ENCODE peak calls at places on chromosomes 2 and 18, in five cellular contexts. One of them, this sample, is unnamed.

GRCh38 chr2:119149611-119150010 is 8.9 kb downstream of the C1QL2 start:
- DNase-seq in aorta: no peak
- DNase-seq in A549: no peak
- DNase-seq in GM12891: no peak
- DNase-seq in chondrocyte: no peak
- DNase-seq in this sample: no peak

GRCh38 chr2:201235865-201236811 is 24.2 kb upstream of the CASP8 start:
- DNase-seq in aorta: peak; percentile 82
- DNase-seq in A549: peak; percentile 67
- DNase-seq in GM12891: no peak
- DNase-seq in chondrocyte: no peak
- DNase-seq in this sample: peak; percentile 79

GRCh38 chr2:129056309-129056958 is 737.8 kb upstream of the HS6ST1 start:
- DNase-seq in aorta: no peak
- DNase-seq in A549: no peak
- DNase-seq in GM12891: no peak
- DNase-seq in chondrocyte: no peak
- DNase-seq in this sample: no peak

GRCh38 chr2:56531668-56532420 is 348.1 kb downstream of the CCDC85A start:
- DNase-seq in aorta: no peak
- DNase-seq in A549: no peak
- DNase-seq in GM12891: no peak
- DNase-seq in chondrocyte: no peak
- DNase-seq in this sample: no peak

GRCh38 chr2:64268330-64268729 is 124.1 kb upstream of the PELI1 start:
- DNase-seq in aorta: no peak
- DNase-seq in A549: no peak
- DNase-seq in GM12891: no peak
- DNase-seq in chondrocyte: no peak
- DNase-seq in this sample: no peak

GRCh38 chr2:235572592-235572991 is 78.7 kb downstream of the AGAP1 start:
- DNase-seq in aorta: peak; percentile 65
- DNase-seq in A549: no peak
- DNase-seq in GM12891: no peak
- DNase-seq in chondrocyte: no peak
- DNase-seq in this sample: no peak

GRCh38 chr2:54557601-54558187 is 101.6 kb downstream of the SPTBN1 start:
- DNase-seq in aorta: peak; percentile 86
- DNase-seq in A549: peak; percentile 85
- DNase-seq in GM12891: no peak
- DNase-seq in chondrocyte: no peak
- DNase-seq in this sample: peak; percentile 39

GRCh38 chr18:59426855-59427254 is 67.8 kb upstream of the LMAN1 start:
- DNase-seq in aorta: no peak
- DNase-seq in A549: no peak
- DNase-seq in GM12891: no peak
- DNase-seq in chondrocyte: no peak
- DNase-seq in this sample: no peak

GRCh38 chr2:239968717-239969116 is 56.4 kb downstream of the NDUFA10 start:
- DNase-seq in aorta: no peak
- DNase-seq in A549: no peak
- DNase-seq in GM12891: no peak
- DNase-seq in chondrocyte: no peak
- DNase-seq in this sample: no peak

GRCh38 chr2:160075171-160075570 is 12.8 kb upstream of the PLA2R1 start:
- DNase-seq in aorta: peak; percentile 75
- DNase-seq in A549: peak; percentile 13
- DNase-seq in GM12891: no peak
- DNase-seq in chondrocyte: no peak
- DNase-seq in this sample: no peak

GRCh38 chr18:78420116-78420515 is 559.5 kb upstream of the SALL3 start:
- DNase-seq in aorta: no peak
- DNase-seq in A549: no peak
- DNase-seq in GM12891: no peak
- DNase-seq in chondrocyte: no peak
- DNase-seq in this sample: no peak

GRCh38 chr2:75317801-75318200 is 118.5 kb upstream of the TACR1 start:
- DNase-seq in aorta: no peak
- DNase-seq in A549: no peak
- DNase-seq in GM12891: no peak
- DNase-seq in chondrocyte: no peak
- DNase-seq in this sample: no peak

GRCh38 chr18:75210274-75211001 is at the start of gene TSHZ1:
- DNase-seq in aorta: no peak
- DNase-seq in A549: peak; percentile 76
- DNase-seq in GM12891: no peak
- DNase-seq in chondrocyte: no peak
- DNase-seq in this sample: peak; percentile 77

GRCh38 chr2:51795248-51795888 is 763.4 kb upstream of the NRXN1 start:
- DNase-seq in aorta: no peak
- DNase-seq in A549: peak; percentile 19
- DNase-seq in GM12891: peak; percentile 6
- DNase-seq in chondrocyte: no peak
- DNase-seq in this sample: peak; percentile 0

GRCh38 chr18:61605376-61606067 is 272.3 kb downstream of the CDH20 start:
- DNase-seq in aorta: no peak
- DNase-seq in A549: no peak
- DNase-seq in GM12891: no peak
- DNase-seq in chondrocyte: no peak
- DNase-seq in this sample: no peak

GRCh38 chr18:59629894-59630293 is 67.3 kb downstream of the CCBE1 start:
- DNase-seq in aorta: no peak
- DNase-seq in A549: no peak
- DNase-seq in GM12891: no peak
- DNase-seq in chondrocyte: no peak
- DNase-seq in this sample: no peak

GRCh38 chr2:171509945-171510731 is 12.1 kb upstream of the CYBRD1 start:
- DNase-seq in aorta: no peak
- DNase-seq in A549: no peak
- DNase-seq in GM12891: peak; percentile 25
- DNase-seq in chondrocyte: no peak
- DNase-seq in this sample: no peak

GRCh38 chr2:47346107-47346506 is 56.8 kb upstream of the MSH2 start:
- DNase-seq in aorta: no peak
- DNase-seq in A549: no peak
- DNase-seq in GM12891: no peak
- DNase-seq in chondrocyte: no peak
- DNase-seq in this sample: no peak

GRCh38 chr2:129913695-129914495 is 65.6 kb upstream of the RAB6C start:
- DNase-seq in aorta: no peak
- DNase-seq in A549: no peak
- DNase-seq in GM12891: no peak
- DNase-seq in chondrocyte: no peak
- DNase-seq in this sample: no peak

GRCh38 chr2:233418052-233418760 is 63.9 kb downstream of the DGKD start:
- DNase-seq in aorta: no peak
- DNase-seq in A549: peak; percentile 39
- DNase-seq in GM12891: no peak
- DNase-seq in chondrocyte: no peak
- DNase-seq in this sample: no peak

GRCh38 chr2:234861841-234862735 is 89.7 kb upstream of the SH3BP4 start:
- DNase-seq in aorta: no peak
- DNase-seq in A549: no peak
- DNase-seq in GM12891: no peak
- DNase-seq in chondrocyte: no peak
- DNase-seq in this sample: no peak

GRCh38 chr2:64222351-64222750 is 78.1 kb upstream of the PELI1 start:
- DNase-seq in aorta: no peak
- DNase-seq in A549: no peak
- DNase-seq in GM12891: no peak
- DNase-seq in chondrocyte: no peak
- DNase-seq in this sample: no peak

GRCh38 chr2:222477962-222478608 is 53.7 kb downstream of the SGPP2 start:
- DNase-seq in aorta: no peak
- DNase-seq in A549: no peak
- DNase-seq in GM12891: no peak
- DNase-seq in chondrocyte: no peak
- DNase-seq in this sample: no peak

GRCh38 chr2:201470821-201471731 is 19.5 kb downstream of the STRADB start:
- DNase-seq in aorta: no peak
- DNase-seq in A549: no peak
- DNase-seq in GM12891: no peak
- DNase-seq in chondrocyte: no peak
- DNase-seq in this sample: no peak

GRCh38 chr18:61471832-61472406 is 138.7 kb downstream of the CDH20 start:
- DNase-seq in aorta: no peak
- DNase-seq in A549: no peak
- DNase-seq in GM12891: no peak
- DNase-seq in chondrocyte: no peak
- DNase-seq in this sample: no peak

GRCh38 chr18:6427281-6427680 is 12.6 kb upstream of the L3MBTL4 start:
- DNase-seq in aorta: no peak
- DNase-seq in A549: no peak
- DNase-seq in GM12891: no peak
- DNase-seq in chondrocyte: no peak
- DNase-seq in this sample: no peak

GRCh38 chr2:32061973-32062861 is 1.1 kb upstream of the SPAST start:
- DNase-seq in aorta: no peak
- DNase-seq in A549: no peak
- DNase-seq in GM12891: no peak
- DNase-seq in chondrocyte: no peak
- DNase-seq in this sample: no peak

GRCh38 chr18:34224423-34225217 is at the start of gene NOL4:
- DNase-seq in aorta: peak; percentile 87
- DNase-seq in A549: peak; percentile 4
- DNase-seq in GM12891: no peak
- DNase-seq in chondrocyte: no peak
- DNase-seq in this sample: peak; percentile 78

GRCh38 chr2:174645316-174645715 is 47.7 kb upstream of the WIPF1 start:
- DNase-seq in aorta: no peak
- DNase-seq in A549: no peak
- DNase-seq in GM12891: no peak
- DNase-seq in chondrocyte: no peak
- DNase-seq in this sample: no peak

GRCh38 chr18:9779630-9780029 is 71.5 kb downstream of the RAB31 start:
- DNase-seq in aorta: no peak
- DNase-seq in A549: peak; percentile 63
- DNase-seq in GM12891: no peak
- DNase-seq in chondrocyte: no peak
- DNase-seq in this sample: no peak

GRCh38 chr2:68248361-68248760 is 4.0 kb downstream of the PPP3R1 start:
- DNase-seq in aorta: no peak
- DNase-seq in A549: no peak
- DNase-seq in GM12891: no peak
- DNase-seq in chondrocyte: no peak
- DNase-seq in this sample: no peak

GRCh38 chr2:5894355-5894754 is 202.2 kb downstream of the SOX11 start:
- DNase-seq in aorta: no peak
- DNase-seq in A549: no peak
- DNase-seq in GM12891: no peak
- DNase-seq in chondrocyte: no peak
- DNase-seq in this sample: no peak

This sample was measured in SW 1271.